ENCODE peak calls at places on chromosomes 5 and 9, in ten cellular contexts. Z is kidney glomerular epithelial cell, P is neural progenitor cell, V is hepatocyte, I is IMR-90, X is stromal cell of bone marrow, G is activated T-cell treated with anti-CD3 and anti-CD28 coated beads for 1 hour, A is foreskin fibroblast, W is foreskin melanocyte, E is LoVo. C is an unnamed sample.

GRCh38 chr5:120818128-120818527 is 354.0 kb downstream of the PRR16 start:
- DNase-seq in Z (no peak), P (no peak), V (no peak), I (no peak), X (no peak), G (no peak), A (no peak), W (no peak), E (no peak), C (no peak)

GRCh38 chr5:11619339-11620028 is 284.8 kb downstream of the CTNND2 start:
- DNase-seq in Z (peak), P (peak), V (peak), I (no peak), X (no peak), G (no peak), A (no peak), W (no peak), E (no peak), C (no peak)

GRCh38 chr5:179420476-179420875 is 75.2 kb upstream of the ADAMTS2 start:
- DNase-seq in Z (no peak), P (no peak), V (no peak), I (no peak), X (no peak), G (no peak), A (no peak), W (no peak), E (no peak), C (peak)

GRCh38 chr5:150182774-150183173 is 7.1 kb upstream of the SLC6A7 start:
- DNase-seq in Z (no peak), P (no peak), V (no peak), I (no peak), X (no peak), G (no peak), A (no peak), W (no peak), E (no peak), C (no peak)

GRCh38 chr5:543755-544674 is 19.8 kb upstream of the SLC9A3 start:
- DNase-seq in Z (no peak), P (no peak), V (no peak), I (no peak), X (no peak), G (peak), A (no peak), W (no peak), E (no peak), C (no peak)

GRCh38 chr5:10856646-10857332 is 95.8 kb upstream of the DAP start:
- DNase-seq in Z (peak), P (peak), V (peak), I (peak), X (peak), G (peak), A (peak), W (peak), E (no peak), C (peak)

GRCh38 chr9:70574222-70574837 is 159.9 kb upstream of the KLF9 start:
- DNase-seq in Z (no peak), P (peak), V (no peak), I (peak), X (peak), G (no peak), A (peak), W (no peak), E (no peak), C (peak)

GRCh38 chr5:52981507-52981906 is 7.6 kb upstream of the ITGA2 start:
- DNase-seq in Z (no peak), P (no peak), V (no peak), I (no peak), X (no peak), G (no peak), A (no peak), W (no peak), E (no peak), C (no peak)

GRCh38 chr5:138974227-138975063 is 99.3 kb upstream of the LRRTM2 start:
- DNase-seq in Z (no peak), P (peak), V (no peak), I (peak), X (no peak), G (no peak), A (peak), W (peak), E (no peak), C (peak)

GRCh38 chr5:13566903-13567339 is 377.6 kb downstream of the DNAH5 start:
- DNase-seq in Z (peak), P (no peak), V (peak), I (peak), X (peak), G (no peak), A (peak), W (no peak), E (no peak), C (no peak)

GRCh38 chr5:115816226-115817042 is at the start of gene CDO1:
- DNase-seq in Z (peak), P (peak), V (peak), I (peak), X (no peak), G (no peak), A (peak), W (peak), E (no peak), C (peak)

GRCh38 chr9:89386797-89387196 is 68.5 kb downstream of the SECISBP2 start:
- DNase-seq in Z (no peak), P (no peak), V (no peak), I (no peak), X (no peak), G (no peak), A (no peak), W (no peak), E (no peak), C (no peak)

GRCh38 chr5:74500037-74500917 is 140.3 kb downstream of the ENC1 start:
- DNase-seq in Z (no peak), P (no peak), V (peak), I (no peak), X (no peak), G (no peak), A (no peak), W (no peak), E (no peak), C (peak)

GRCh38 chr5:134892282-134892681 is 12.6 kb upstream of the PCBD2 start:
- DNase-seq in Z (no peak), P (no peak), V (no peak), I (no peak), X (no peak), G (no peak), A (no peak), W (no peak), E (no peak), C (no peak)

GRCh38 chr9:124839612-124840299 is 13.5 kb upstream of the WDR38 start:
- DNase-seq in Z (no peak), P (peak), V (peak), I (peak), X (no peak), G (no peak), A (no peak), W (no peak), E (no peak), C (peak)

GRCh38 chr5:133977858-133978257 is 9.4 kb upstream of the C5orf15 start:
- DNase-seq in Z (peak), P (no peak), V (no peak), I (peak), X (peak), G (no peak), A (peak), W (peak), E (no peak), C (no peak)